ENCODE peak calls at places on chromosomes 7 and 10, in four cellular contexts. K is HepG2, Z is H1, W is GM12878. Y is an unnamed sample.

GRCh38 chr10:8369666-8370065 is 315.2 kb downstream of the GATA3 start:
- DNase-seq in K (no peak), Z (no peak), W (peak; percentile 30), Y (no peak)

GRCh38 chr10:43233601-43234430 is 33.0 kb downstream of the RASGEF1A start:
- DNase-seq in K (no peak), Z (no peak), W (no peak), Y (no peak)

GRCh38 chr7:146503844-146504243 is 387.2 kb downstream of the CNTNAP2 start:
- DNase-seq in K (no peak), Z (no peak), W (no peak), Y (no peak)

GRCh38 chr7:139663608-139664177 is 114.1 kb downstream of the HIPK2 start:
- DNase-seq in K (no peak), Z (no peak), W (no peak), Y (no peak)

GRCh38 chr10:77158666-77159065 is 478.9 kb downstream of the KCNMA1 start:
- DNase-seq in K (no peak), Z (no peak), W (no peak), Y (no peak)

GRCh38 chr10:28903716-28904115 is 226.4 kb downstream of the BAMBI start:
- DNase-seq in K (no peak), Z (no peak), W (no peak), Y (no peak)

GRCh38 chr10:133089461-133089800 is 1.7 kb downstream of the ADGRA1 start:
- DNase-seq in K (no peak), Z (no peak), W (no peak), Y (no peak)

GRCh38 chr10:27150261-27150660 is 3.9 kb downstream of the YME1L1 start:
- DNase-seq in K (no peak), Z (no peak), W (no peak), Y (no peak)

GRCh38 chr7:135877799-135878198 is 99.4 kb downstream of the MTPN start:
- DNase-seq in K (no peak), Z (no peak), W (peak; percentile 19), Y (no peak)

GRCh38 chr7:31122649-31123058 is 70.5 kb downstream of the ADCYAP1R1 start:
- DNase-seq in K (peak; percentile 45), Z (peak; percentile 74), W (no peak), Y (peak; percentile 70)

GRCh38 chr7:131355917-131356777 is 28.5 kb downstream of the MKLN1 start:
- DNase-seq in K (no peak), Z (no peak), W (no peak), Y (no peak)

GRCh38 chr10:1201010-1201807 is 145.0 kb downstream of the WDR37 start:
- DNase-seq in K (no peak), Z (no peak), W (no peak), Y (no peak)

GRCh38 chr7:155594961-155595366 is 48.6 kb upstream of the CNPY1 start:
- DNase-seq in K (peak; percentile 80), Z (no peak), W (no peak), Y (no peak)

GRCh38 chr7:123502216-123502615 is 32.2 kb downstream of the IQUB start:
- DNase-seq in K (no peak), Z (no peak), W (no peak), Y (no peak)

GRCh38 chr7:48246073-48246472 is 74.8 kb downstream of the ABCA13 start:
- DNase-seq in K (no peak), Z (no peak), W (peak; percentile 8), Y (no peak)

GRCh38 chr7:7257899-7258692 is 75.8 kb downstream of the C1GALT1 start:
- DNase-seq in K (no peak), Z (no peak), W (peak; percentile 86), Y (no peak)

GRCh38 chr10:129192344-129193128 is 274.5 kb upstream of the MGMT start:
- DNase-seq in K (no peak), Z (no peak), W (no peak), Y (no peak)

GRCh38 chr10:99809931-99810615 is 27.6 kb downstream of the ABCC2 start:
- DNase-seq in K (no peak), Z (no peak), W (no peak), Y (no peak)

GRCh38 chr7:5670173-5670933 is 111.1 kb downstream of the RNF216 start:
- DNase-seq in K (peak; percentile 34), Z (no peak), W (no peak), Y (no peak)
- TF ChIP-seq SP1 in K (no peak), Z (no peak), W (no peak), Y (no peak)

DNA sequence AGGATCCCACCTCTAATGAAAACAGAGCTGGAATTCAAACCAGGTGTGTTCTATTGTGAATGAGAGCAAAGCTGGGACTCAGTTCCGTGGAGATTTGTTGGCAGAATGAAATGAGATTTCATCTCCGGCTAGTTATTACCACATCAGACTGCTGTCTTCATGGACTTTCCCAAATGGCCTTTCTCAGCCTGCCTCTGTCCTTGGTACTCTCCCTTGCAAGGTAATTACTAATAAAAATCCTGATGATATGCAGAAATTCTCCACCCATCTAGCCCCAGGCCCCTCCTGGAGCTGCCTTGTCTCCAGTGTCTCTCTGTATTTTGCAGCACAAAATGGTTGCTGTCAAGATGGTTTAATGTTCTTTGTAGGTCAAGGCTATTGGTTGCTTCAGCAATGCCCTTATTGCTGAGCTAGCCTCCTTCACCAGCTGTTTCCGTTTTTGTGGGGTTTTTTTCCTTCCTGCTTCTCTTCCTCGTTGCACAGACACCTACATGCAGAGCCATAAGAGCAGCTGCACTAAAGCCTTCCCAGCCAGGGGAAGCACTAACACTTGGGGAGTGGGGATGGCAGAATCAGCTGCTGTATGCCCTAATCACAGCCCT is 185.0 kb upstream of the GHITM start:
- DNase-seq in K (no peak), Z (no peak), W (no peak), Y (no peak)
- TF ChIP-seq SUZ12 in K (no peak), Z (no peak), W (no peak), Y (no peak)

GRCh38 chr7:150723467-150723866 is 7.1 kb downstream of the GIMAP1 start:
- DNase-seq in K (no peak), Z (no peak), W (no peak), Y (no peak)

GRCh38 chr7:150721970-150722373 is 5.6 kb downstream of the GIMAP1 start:
- DNase-seq in K (no peak), Z (no peak), W (no peak), Y (no peak)

GRCh38 chr7:150722403-150723065 is 6.1 kb downstream of the GIMAP1 start:
- DNase-seq in K (no peak), Z (no peak), W (no peak), Y (no peak)

GRCh38 chr7:150717821-150718420 is 1.5 kb downstream of the GIMAP1 start:
- DNase-seq in K (no peak), Z (no peak), W (no peak), Y (no peak)

GRCh38 chr7:150719960-150720891 is 3.8 kb downstream of the GIMAP1 start:
- DNase-seq in K (no peak), Z (no peak), W (no peak), Y (no peak)
- TF ChIP-seq SP1 in K (no peak), Z (no peak), W (no peak), Y (no peak)

GRCh38 chr7:158655507-158655906 is 49.1 kb downstream of the NCAPG2 start:
- DNase-seq in K (no peak), Z (no peak), W (no peak), Y (no peak)
- TF ChIP-seq SUZ12 in K (no peak), Z (no peak), W (no peak), Y (no peak)

DNA sequence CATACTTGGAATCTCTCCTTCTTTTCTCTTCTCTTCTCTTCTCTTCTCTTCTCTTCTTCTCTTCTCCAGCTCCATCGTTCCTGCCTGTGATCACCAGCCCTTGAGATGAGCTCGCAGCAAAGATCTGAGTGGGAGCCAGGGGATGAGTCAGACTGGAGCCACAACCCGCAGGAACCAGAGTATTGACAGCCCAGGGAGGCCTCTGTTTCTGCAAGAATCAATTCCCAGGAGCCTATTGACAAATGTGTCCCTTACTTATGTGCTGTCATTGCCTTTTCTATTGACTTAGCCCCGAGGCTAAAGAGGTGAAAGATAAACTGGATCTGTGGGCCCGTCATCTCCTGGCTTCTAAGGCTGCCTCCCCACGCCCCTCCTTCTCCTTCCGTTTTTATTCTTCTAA is 13.1 kb upstream of the HABP2 start:
- DNase-seq in K (no peak), Z (no peak), W (no peak), Y (no peak)
- TF ChIP-seq SP1 in K (no peak), Z (no peak), W (no peak), Y (no peak)

DNA sequence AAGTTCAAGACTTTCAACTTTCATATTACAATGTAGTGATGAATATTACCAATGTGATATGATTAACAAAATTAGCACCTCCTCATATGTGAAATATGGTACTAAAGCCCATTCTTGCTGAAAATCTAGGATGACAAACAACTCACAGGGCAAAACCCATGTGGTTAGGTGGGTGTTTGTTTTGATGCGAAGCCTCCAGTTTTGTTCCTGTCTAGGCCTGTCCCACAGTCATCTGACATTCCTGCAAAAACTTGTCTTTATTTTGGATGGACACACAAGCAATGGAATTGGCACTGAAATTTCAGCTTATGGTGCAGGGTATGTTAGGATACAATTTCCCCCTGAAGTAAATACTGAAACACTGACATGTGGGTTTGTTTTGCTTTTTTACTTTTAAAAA is 95.3 kb downstream of the PARD3 start:
- DNase-seq in K (no peak), Z (no peak), W (no peak), Y (no peak)
- TF ChIP-seq SUZ12 in K (no peak), Z (no peak), W (no peak), Y (no peak)

GRCh38 chr7:44289341-44290249 is 35.8 kb downstream of the CAMK2B start:
- DNase-seq in K (no peak), Z (peak; percentile 45), W (no peak), Y (no peak)

GRCh38 chr7:44288381-44288685 is 37.1 kb downstream of the CAMK2B start:
- DNase-seq in K (no peak), Z (peak; percentile 43), W (no peak), Y (no peak)

GRCh38 chr7:44290250-44290616 is 35.2 kb downstream of the CAMK2B start:
- DNase-seq in K (no peak), Z (peak; percentile 38), W (no peak), Y (no peak)

GRCh38 chr7:44287488-44288380 is 37.7 kb downstream of the CAMK2B start:
- DNase-seq in K (no peak), Z (peak; percentile 37), W (no peak), Y (no peak)

DNA sequence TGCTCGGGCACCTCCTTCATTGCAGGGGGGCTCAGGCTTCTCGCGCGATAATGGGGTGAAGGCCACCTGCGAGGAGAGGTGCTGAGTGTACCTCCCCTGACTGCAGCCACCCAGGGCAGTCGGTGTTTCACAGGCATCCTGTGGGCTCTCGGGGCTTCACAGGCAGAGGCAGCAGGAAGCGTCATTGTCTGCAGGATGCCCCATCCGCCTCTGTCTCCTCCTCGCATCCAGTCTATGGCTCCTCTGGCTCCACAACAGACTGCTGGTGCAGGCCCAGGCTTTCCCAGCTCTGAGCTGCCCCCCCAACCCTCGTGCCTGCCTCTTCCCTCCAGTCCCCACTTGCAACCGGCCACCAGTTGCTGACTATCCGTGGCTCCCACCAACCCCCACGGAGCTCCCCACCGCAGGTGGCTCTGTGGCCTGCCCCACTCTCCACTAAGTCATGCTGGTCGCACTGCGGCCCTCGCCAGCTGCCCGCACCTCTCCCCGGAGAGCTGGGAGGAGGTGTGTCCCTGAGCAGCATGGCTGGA is 36.5 kb downstream of the CAMK2B start:
- DNase-seq in K (no peak), Z (peak; percentile 45), W (no peak), Y (no peak)
- TF ChIP-seq SP1 in K (no peak), Z (no peak), W (no peak), Y (no peak)

Y was measured in HEK293T.